ENCODE peak calls at places on chromosomes 2 and 18, in ten cellular contexts. I, P, J, V, D, N, Q, Y, S and Z are unnamed samples.

GRCh38 chr2:157329524-157329923 is 3.9 kb upstream of the ERMN start:
- DNase-seq in I (no peak), P (no peak), J (no peak), V (no peak), D (no peak), N (peak; percentile 77), Q (no peak), Y (no peak), S (no peak), Z (no peak)

GRCh38 chr2:119011910-119012209 is 69.9 kb downstream of the MARCO start:
- DNase-seq in I (no peak), P (no peak), J (no peak), V (no peak), D (no peak), N (no peak), Q (no peak), Y (no peak), S (no peak), Z (no peak)

GRCh38 chr2:225497175-225497574 is 97.7 kb downstream of the NYAP2 start:
- DNase-seq in I (no peak), P (no peak), J (no peak), V (no peak), D (no peak), N (no peak), Q (no peak), Y (no peak), S (no peak), Z (no peak)

GRCh38 chr2:235492850-235493344 is 946 bp upstream of the AGAP1 start:
- DNase-seq in I (peak; percentile 41), P (no peak), J (no peak), V (peak; percentile 61), D (no peak), N (no peak), Q (no peak), Y (no peak), S (no peak), Z (no peak)

GRCh38 chr18:22683196-22683676 is 249.9 kb upstream of the RBBP8 start:
- DNase-seq in I (peak; percentile 76), P (no peak), J (no peak), V (no peak), D (no peak), N (peak; percentile 86), Q (peak; percentile 80), Y (peak; percentile 96), S (no peak), Z (peak; percentile 65)

GRCh38 chr18:11043694-11044093 is 105.7 kb downstream of the PIEZO2 start:
- DNase-seq in I (no peak), P (no peak), J (no peak), V (no peak), D (no peak), N (no peak), Q (no peak), Y (no peak), S (no peak), Z (no peak)

GRCh38 chr2:234290671-234291070 is 206.2 kb downstream of the ARL4C start:
- DNase-seq in I (peak; percentile 38), P (no peak), J (no peak), V (no peak), D (peak; percentile 80), N (peak; percentile 80), Q (peak; percentile 30), Y (no peak), S (peak; percentile 85), Z (no peak)

GRCh38 chr2:24872344-24873115 is 47.5 kb downstream of the ADCY3 start:
- DNase-seq in I (no peak), P (no peak), J (no peak), V (no peak), D (no peak), N (no peak), Q (no peak), Y (no peak), S (no peak), Z (no peak)

GRCh38 chr2:72988041-72988440 is 70.7 kb downstream of the EMX1 start:
- DNase-seq in I (no peak), P (no peak), J (peak; percentile 46), V (peak; percentile 12), D (no peak), N (peak; percentile 33), Q (no peak), Y (no peak), S (no peak), Z (peak; percentile 24)

GRCh38 chr2:203484266-203485112 is 50.6 kb downstream of the RAPH1 start:
- DNase-seq in I (no peak), P (peak; percentile 78), J (no peak), V (no peak), D (no peak), N (no peak), Q (peak; percentile 33), Y (no peak), S (peak; percentile 53), Z (no peak)

GRCh38 chr18:56598422-56598821 is 40.0 kb downstream of the TXNL1 start:
- DNase-seq in I (no peak), P (no peak), J (no peak), V (no peak), D (no peak), N (no peak), Q (no peak), Y (no peak), S (no peak), Z (no peak)

GRCh38 chr2:204665244-204665643 is 120.0 kb downstream of the PARD3B start:
- DNase-seq in I (no peak), P (no peak), J (no peak), V (no peak), D (no peak), N (no peak), Q (no peak), Y (peak; percentile 89), S (no peak), Z (no peak)

GRCh38 chr18:7303306-7303705 is 72.4 kb downstream of the LRRC30 start:
- DNase-seq in I (no peak), P (no peak), J (no peak), V (no peak), D (no peak), N (no peak), Q (no peak), Y (no peak), S (no peak), Z (no peak)

GRCh38 chr18:49811151-49811938 is 2.0 kb downstream of the ACAA2 start:
- DNase-seq in I (no peak), P (no peak), J (no peak), V (no peak), D (no peak), N (no peak), Q (no peak), Y (no peak), S (no peak), Z (no peak)

GRCh38 chr2:61176755-61177726 is 15.1 kb downstream of the C2orf74 start:
- DNase-seq in I (peak; percentile 96), P (peak; percentile 99), J (peak; percentile 96), V (peak; percentile 97), D (peak; percentile 89), N (peak; percentile 98), Q (peak; percentile 94), Y (peak; percentile 76), S (peak; percentile 94), Z (peak; percentile 98)

GRCh38 chr2:14189929-14190328 is 442.6 kb upstream of the LRATD1 start:
- DNase-seq in I (no peak), P (no peak), J (no peak), V (no peak), D (no peak), N (no peak), Q (no peak), Y (peak; percentile 35), S (no peak), Z (no peak)

GRCh38 chr18:9919564-9920232 is 5.9 kb downstream of the VAPA start:
- DNase-seq in I (no peak), P (no peak), J (no peak), V (no peak), D (no peak), N (no peak), Q (no peak), Y (no peak), S (no peak), Z (no peak)
- H3K4me1 ChIP-seq in I (peaks cover 10% of the 10 kb centered on the region), P (peaks cover 86% of the 10 kb centered on the region), J (peaks cover 88% of the 10 kb centered on the region), V (peaks cover 92% of the 10 kb centered on the region), D (no peaks in the 10 kb centered on the region), N (peaks cover 33% of the 10 kb centered on the region), Q (peaks cover 89% of the 10 kb centered on the region), Y (peaks cover 20% of the 10 kb centered on the region), S (peaks cover 88% of the 10 kb centered on the region), Z (peaks cover 2% of the 10 kb centered on the region)

GRCh38 chr2:12728221-12728777 is 11.6 kb downstream of the TRIB2 start:
- DNase-seq in I (no peak), P (no peak), J (no peak), V (no peak), D (peak; percentile 84), N (no peak), Q (no peak), Y (no peak), S (peak; percentile 82), Z (no peak)
- H3K4me1 ChIP-seq in I (peaks cover 42% of the 10 kb centered on the region), P (peaks cover 46% of the 10 kb centered on the region), J (peaks cover 53% of the 10 kb centered on the region), V (peaks cover 30% of the 10 kb centered on the region), D (no peaks in the 10 kb centered on the region), N (peaks cover 52% of the 10 kb centered on the region), Q (peaks cover 79% of the 10 kb centered on the region), Y (peaks cover 24% of the 10 kb centered on the region), S (peaks cover 80% of the 10 kb centered on the region), Z (no peaks in the 10 kb centered on the region)

DNA sequence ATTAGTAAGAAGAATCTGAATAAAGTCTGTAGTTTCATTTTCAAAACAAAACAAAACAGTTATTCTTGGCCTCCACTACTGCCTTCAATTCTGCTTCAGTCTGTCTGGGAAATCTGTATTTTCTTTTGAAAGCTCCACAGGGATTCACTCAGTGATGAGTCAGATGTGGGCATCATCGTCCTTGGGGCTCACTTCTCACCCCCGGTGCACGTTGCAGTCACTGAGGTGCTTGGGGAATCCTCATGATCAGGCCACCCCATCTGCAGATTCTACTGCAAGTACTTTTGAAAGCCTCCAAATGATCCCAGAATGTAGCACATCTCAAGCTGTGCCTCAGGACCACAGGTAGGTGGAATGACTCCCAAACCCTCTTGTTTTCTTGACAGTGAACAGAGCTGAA is 34.3 kb downstream of the LPIN2 start:
- DNase-seq in I (no peak), P (no peak), J (peak; percentile 76), V (no peak), D (no peak), N (no peak), Q (peak; percentile 90), Y (peak; percentile 79), S (peak; percentile 16), Z (peak; percentile 68)
- H3K4me1 ChIP-seq in I (peaks cover 17% of the 10 kb centered on the region), P (peaks cover 30% of the 10 kb centered on the region), J (peaks cover 100% of the 10 kb centered on the region), V (peaks cover 18% of the 10 kb centered on the region), D (peaks cover 6% of the 10 kb centered on the region), N (peaks cover 41% of the 10 kb centered on the region), Q (peaks cover 72% of the 10 kb centered on the region), Y (peaks cover 34% of the 10 kb centered on the region), S (peaks cover 76% of the 10 kb centered on the region), Z (peaks cover 17% of the 10 kb centered on the region)

GRCh38 chr2:23422089-23423061 is 37.4 kb downstream of the KLHL29 start:
- DNase-seq in I (no peak), P (no peak), J (no peak), V (no peak), D (no peak), N (no peak), Q (no peak), Y (no peak), S (no peak), Z (no peak)
- H3K4me1 ChIP-seq in I (no peaks in the 10 kb centered on the region), P (no peaks in the 10 kb centered on the region), J (peaks cover 50% of the 10 kb centered on the region), V (peaks cover 25% of the 10 kb centered on the region), D (no peaks in the 10 kb centered on the region), N (peaks cover 7% of the 10 kb centered on the region), Q (peaks cover 47% of the 10 kb centered on the region), Y (peaks cover 27% of the 10 kb centered on the region), S (no peaks in the 10 kb centered on the region), Z (peaks cover 7% of the 10 kb centered on the region)

GRCh38 chr18:51038110-51038509 is 8.1 kb downstream of the SMAD4 start:
- DNase-seq in I (no peak), P (no peak), J (no peak), V (no peak), D (no peak), N (no peak), Q (peak; percentile 29), Y (no peak), S (no peak), Z (no peak)
- H3K4me1 ChIP-seq in I (peaks cover 13% of the 10 kb centered on the region), P (peaks cover 18% of the 10 kb centered on the region), J (peaks cover 100% of the 10 kb centered on the region), V (peaks cover 86% of the 10 kb centered on the region), D (peaks cover 3% of the 10 kb centered on the region), N (peaks cover 27% of the 10 kb centered on the region), Q (peaks cover 85% of the 10 kb centered on the region), Y (peaks cover 4% of the 10 kb centered on the region), S (peaks cover 88% of the 10 kb centered on the region), Z (peaks cover 16% of the 10 kb centered on the region)